ENCODE peak calls at places on chromosomes 7 and 10, in four cellular contexts. W, I, U and R are unnamed samples.

GRCh38 chr7:44306608-44307007 is 18.8 kb downstream of the CAMK2B start:
- DNase-seq in U (no peak), W (no peak), I (no peak), R (no peak)

GRCh38 chr10:96352027-96352426 is 6.8 kb downstream of the OPALIN start:
- DNase-seq in I (no peak), U (no peak), W (no peak), R (no peak)

GRCh38 chr10:33869089-33869488 is 534.6 kb upstream of the NRP1 start:
- DNase-seq in W (no peak), I (no peak), U (no peak), R (no peak)

GRCh38 chr10:95337761-95338160 is 47.0 kb upstream of the PDLIM1 start:
- DNase-seq in W (no peak), I (no peak), U (no peak), R (no peak)

GRCh38 chr7:112448891-112449290 is 1.4 kb upstream of the IFRD1 start:
- DNase-seq in W (peak), U (no peak), I (peak), R (no peak)

GRCh38 chr10:124005091-124005490 is 88.3 kb downstream of the CHST15 start:
- DNase-seq in U (no peak), I (no peak), W (no peak), R (no peak)

GRCh38 chr10:131676971-131677421 is 223.8 kb upstream of the PPP2R2D start:
- DNase-seq in I (no peak), W (no peak), U (no peak), R (no peak)

GRCh38 chr10:131477457-131478205 is 166.1 kb upstream of the TCERG1L start:
- DNase-seq in I (peak), W (no peak), U (no peak), R (no peak)

GRCh38 chr10:5595591-5596590 is 70.5 kb downstream of the ASB13 start:
- DNase-seq in U (no peak), I (peak), W (peak), R (no peak)

GRCh38 chr10:82497451-82497850 is 622.5 kb downstream of the NRG3 start:
- DNase-seq in W (peak), I (no peak), U (no peak), R (no peak)

GRCh38 chr7:34939175-34939574 is 98.1 kb downstream of the DPY19L1 start:
- DNase-seq in W (no peak), U (no peak), I (peak), R (no peak)

GRCh38 chr10:33791295-33791694 is 456.8 kb upstream of the NRP1 start:
- DNase-seq in I (no peak), U (no peak), W (no peak), R (no peak)

GRCh38 chr7:7542251-7542835 is 6.7 kb upstream of the COL28A1 start:
- DNase-seq in I (no peak), U (no peak), W (no peak), R (no peak)

GRCh38 chr10:86345296-86346168 is 21.1 kb downstream of the GRID1 start:
- DNase-seq in W (peak), U (no peak), I (peak), R (no peak)

GRCh38 chr10:35821339-35821911 is 179.3 kb upstream of the FZD8 start:
- DNase-seq in W (peak), I (peak), U (no peak), R (no peak)

GRCh38 chr7:128410092-128410665 is 397 bp upstream of the IMPDH1 start:
- DNase-seq in U (no peak), I (peak), W (peak), R (no peak)

GRCh38 chr10:127485153-127485857 is 63.8 kb upstream of the NPS start:
- DNase-seq in W (peak), U (no peak), I (peak), R (no peak)

GRCh38 chr7:108016841-108017775 is 14.1 kb upstream of the LAMB1 start:
- DNase-seq in U (no peak), I (peak), W (peak), R (peak)

GRCh38 chr10:75772153-75772887 is 340.9 kb downstream of the LRMDA start:
- DNase-seq in I (no peak), W (no peak), U (no peak), R (no peak)

GRCh38 chr10:17113889-17114288 is 15.7 kb downstream of the CUBN start:
- DNase-seq in W (peak), U (no peak), I (no peak), R (no peak)

GRCh38 chr10:102599565-102600327 is 44.5 kb upstream of the TRIM8 start:
- DNase-seq in I (no peak), W (no peak), U (no peak), R (no peak)

GRCh38 chr10:106655606-106656005 is 508.9 kb downstream of the SORCS1 start:
- DNase-seq in I (no peak), W (no peak), U (no peak), R (no peak)

GRCh38 chr7:99253369-99253768 is 19.3 kb upstream of the MYH16 start:
- DNase-seq in I (no peak), U (no peak), W (no peak), R (no peak)

GRCh38 chr10:108653466-108653865 is 1269.8 kb downstream of the XPNPEP1 start:
- DNase-seq in U (no peak), W (no peak), I (no peak), R (no peak)

GRCh38 chr10:88933584-88933983 is 19.0 kb downstream of the ACTA2 start:
- DNase-seq in W (no peak), U (no peak), I (no peak), R (no peak)

GRCh38 chr10:43585046-43585445 is 10.6 kb upstream of the ZNF239 start:
- DNase-seq in I (no peak), U (no peak), W (peak), R (no peak)